ENCODE peak calls at places on chromosomes 11 and 22, in five cellular contexts. T, N, V, W and A are unnamed samples. For H3K9me3, the result is how much of the 10 kb centered on the place peaks cover.

GRCh38 chr11:353315-353857 is 15.9 kb upstream of the B4GALNT4 start:
- DNase-seq in N (peak), T (peak), W (peak), V (peak), A (peak)

GRCh38 chr11:128040603-128041002 is 546.8 kb downstream of the ETS1 start:
- DNase-seq in W (no peak), T (no peak), V (no peak), N (peak), A (no peak)

GRCh38 chr22:39219071-39220050 is 25.4 kb downstream of the PDGFB start:
- DNase-seq in V (peak), T (no peak), N (no peak), W (no peak), A (no peak)

GRCh38 chr11:128862913-128863660 is 4.0 kb downstream of the KCNJ1 start:
- DNase-seq in N (peak), T (no peak), V (no peak), W (no peak), A (no peak)

GRCh38 chr11:13577881-13578280 is 82.1 kb upstream of the PTH start:
- DNase-seq in T (no peak), W (no peak), V (no peak), N (no peak), A (no peak)

GRCh38 chr22:27919943-27920755 is 1.1 kb upstream of the PITPNB start:
- DNase-seq in V (peak), N (peak), W (no peak), T (peak), A (peak)

GRCh38 chr22:42277988-42278776 is 7.7 kb upstream of the TCF20 start:
- DNase-seq in W (no peak), V (peak), N (no peak), T (no peak), A (no peak)

GRCh38 chr22:19289475-19290161 is 1.9 kb downstream of the CLTCL1 start:
- DNase-seq in V (no peak), T (no peak), N (peak), W (no peak), A (no peak)

GRCh38 chr11:117876341-117877119 is at the start of gene FXYD6:
- DNase-seq in W (peak), V (peak), N (peak), T (peak), A (peak)

GRCh38 chr11:128424867-128425285 is 162.5 kb downstream of the ETS1 start:
- DNase-seq in W (peak), T (no peak), N (peak), V (no peak), A (no peak)

GRCh38 chr11:16739326-16739875 is 954 bp downstream of the C11orf58 start:
- DNase-seq in V (no peak), W (no peak), N (peak), T (no peak), A (no peak)

GRCh38 chr11:36376888-36377758 is 81.0 kb downstream of the PRR5L start:
- DNase-seq in V (peak), N (peak), T (peak), W (peak), A (peak)

GRCh38 chr11:91243630-91244029 is 981.0 kb upstream of the FAT3 start:
- DNase-seq in V (no peak), T (no peak), W (no peak), N (no peak), A (no peak)

GRCh38 chr22:36258750-36259619 is 6.1 kb downstream of the APOL1 start:
- DNase-seq in V (peak), T (no peak), W (peak), N (peak), A (no peak)

GRCh38 chr11:75558939-75559843 is 2.9 kb upstream of the SERPINH1 start:
- DNase-seq in V (no peak), T (peak), W (no peak), N (peak), A (peak)

GRCh38 chr11:46338636-46338987 is 8.7 kb upstream of the DGKZ start:
- DNase-seq in N (peak), T (peak), W (no peak), V (no peak), A (no peak)

GRCh38 chr11:2801711-2802388 is 83.7 kb downstream of the CDKN1C start:
- DNase-seq in W (peak), T (peak), N (no peak), V (peak), A (no peak)

GRCh38 chr11:109604506-109604905 is 182.5 kb downstream of the C11orf87 start:
- DNase-seq in N (no peak), V (no peak), W (no peak), T (no peak), A (peak)

GRCh38 chr11:34916014-34916809 is at the start of the genes APIP and PDHX:
- DNase-seq in W (peak), V (peak), N (peak), T (peak), A (peak)

GRCh38 chr11:93054881-93055280 is 85.4 kb downstream of the MTNR1B start:
- DNase-seq in N (peak), V (no peak), W (no peak), T (peak), A (peak)

GRCh38 chr11:104830080-104830479 is 68.2 kb downstream of the CASP12 start:
- DNase-seq in W (no peak), V (no peak), N (peak), T (no peak), A (peak)

GRCh38 chr11:134266841-134267251 is 9.3 kb upstream of the GLB1L3 start:
- DNase-seq in W (no peak), V (no peak), T (no peak), N (peak), A (no peak)

GRCh38 chr11:34620820-34621792 is at the start of gene EHF:
- DNase-seq in V (no peak), W (peak), N (no peak), T (no peak), A (no peak)

GRCh38 chr22:32926600-32926999 is 125.1 kb downstream of the TIMP3 start:
- DNase-seq in W (no peak), V (no peak), N (peak), T (no peak), A (no peak)

GRCh38 chr22:20904008-20904979 is 12.9 kb upstream of the CRKL start:
- DNase-seq in V (no peak), T (peak), W (no peak), N (peak), A (peak)

GRCh38 chr11:69731110-69731509 is 27.3 kb upstream of the FGF19 start:
- DNase-seq in N (no peak), W (no peak), V (no peak), T (no peak), A (no peak)

GRCh38 chr11:46294365-46295309 is 17.2 kb downstream of the CREB3L1 start:
- DNase-seq in N (peak), T (peak), V (peak), W (no peak), A (peak)

GRCh38 chr11:106249857-106250256 is 172.4 kb downstream of the AASDHPPT start:
- DNase-seq in V (no peak), W (no peak), T (no peak), N (peak), A (no peak)

DNA sequence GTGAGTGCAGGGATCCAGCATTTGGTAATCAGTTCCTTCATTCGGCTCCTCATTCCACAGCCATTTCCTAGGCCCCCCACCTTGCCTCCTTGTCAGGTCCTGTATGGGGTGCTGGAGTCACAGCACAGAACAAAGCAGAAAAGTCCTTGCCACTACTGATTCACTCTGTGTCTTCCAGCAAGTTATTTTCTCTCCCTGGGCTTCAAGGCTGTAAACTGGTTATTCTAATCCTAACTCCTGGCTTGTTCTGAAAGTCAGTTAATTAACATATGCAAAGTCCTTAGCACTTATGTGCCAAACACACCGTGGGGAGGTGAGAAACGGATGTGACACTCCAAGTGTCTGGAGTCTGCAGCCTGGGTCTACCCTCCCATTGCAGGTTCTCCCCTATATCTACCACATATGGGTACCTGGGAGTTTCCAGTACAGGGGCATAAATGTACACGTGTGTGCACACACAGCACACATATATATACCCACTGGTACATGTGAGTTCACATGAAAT is 30.6 kb upstream of the PDE2A start:
- DNase-seq in T (no peak), V (no peak), N (no peak), W (no peak), A (no peak)
- H3K4me3 ChIP-seq in T (no peak), V (no peak), N (no peak), W (no peak), A (no peak)

DNA sequence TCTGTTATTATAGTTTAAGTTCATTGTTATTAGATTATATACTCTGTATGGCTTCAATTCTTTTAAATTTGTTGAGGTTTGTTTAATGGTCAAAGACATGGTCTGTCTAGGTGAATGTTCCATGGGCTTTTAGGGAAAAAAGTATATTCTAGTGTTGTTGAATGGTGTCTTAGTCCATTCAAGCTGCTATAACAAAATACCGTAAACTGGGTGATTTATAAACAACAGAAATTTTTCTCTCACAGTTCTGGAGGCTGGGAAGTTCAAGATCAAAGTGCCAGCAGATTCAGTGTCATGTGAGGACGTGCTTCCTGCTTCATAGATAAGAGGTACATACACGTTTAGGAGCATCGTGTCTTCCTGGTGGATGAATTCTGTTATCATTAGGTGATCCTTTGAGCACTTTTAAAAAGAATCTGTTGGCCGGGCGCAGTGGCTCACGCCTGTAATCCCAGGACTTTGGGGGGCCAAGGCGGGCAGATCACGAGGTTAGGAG is 26.2 kb downstream of the PPARA start:
- DNase-seq in N (no peak), W (no peak), T (no peak), V (no peak), A (no peak)
- H3K9me3 ChIP-seq in N (under half), W (under half), T (under half), V (under half), A (under half)

GRCh38 chr11:15073361-15074205 is at the start of gene CALCB:
- DNase-seq in T (no peak), N (no peak), W (no peak), V (no peak), A (peak)
- H3K4me3 ChIP-seq in T (no peak), N (peak), W (peak), V (peak), A (peak)

DNA sequence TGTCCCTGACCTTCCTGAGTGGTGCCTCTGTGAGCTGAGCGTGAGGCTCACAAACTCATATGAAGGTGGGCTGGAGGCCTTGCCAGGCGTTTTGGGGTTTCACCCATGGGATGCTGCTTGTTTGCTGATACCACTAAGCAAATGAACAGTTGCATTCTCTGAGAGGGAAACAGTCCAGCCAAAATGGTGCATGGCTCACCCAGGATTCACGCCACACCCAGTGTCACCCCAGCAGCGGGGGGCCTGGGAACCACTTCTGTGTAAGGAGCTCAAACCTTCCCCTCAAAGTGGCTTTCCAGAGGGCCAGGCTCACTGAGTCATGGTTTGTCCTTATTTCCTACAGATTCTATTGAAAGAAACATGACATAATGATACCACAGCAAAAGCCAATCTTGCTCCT is 928.1 kb downstream of the TBC1D22A start:
- DNase-seq in V (no peak), T (no peak), W (no peak), N (no peak), A (no peak)
- H3K9me3 ChIP-seq in V (under half), T (under half), W (under half), N (under half), A (under half)

GRCh38 chr11:1760351-1761109 is 3.2 kb downstream of the CTSD start:
- DNase-seq in N (peak), W (peak), V (peak), T (peak), A (peak)
- H3K4me3 ChIP-seq in N (peak), W (peak), V (no peak), T (peak), A (no peak)

DNA sequence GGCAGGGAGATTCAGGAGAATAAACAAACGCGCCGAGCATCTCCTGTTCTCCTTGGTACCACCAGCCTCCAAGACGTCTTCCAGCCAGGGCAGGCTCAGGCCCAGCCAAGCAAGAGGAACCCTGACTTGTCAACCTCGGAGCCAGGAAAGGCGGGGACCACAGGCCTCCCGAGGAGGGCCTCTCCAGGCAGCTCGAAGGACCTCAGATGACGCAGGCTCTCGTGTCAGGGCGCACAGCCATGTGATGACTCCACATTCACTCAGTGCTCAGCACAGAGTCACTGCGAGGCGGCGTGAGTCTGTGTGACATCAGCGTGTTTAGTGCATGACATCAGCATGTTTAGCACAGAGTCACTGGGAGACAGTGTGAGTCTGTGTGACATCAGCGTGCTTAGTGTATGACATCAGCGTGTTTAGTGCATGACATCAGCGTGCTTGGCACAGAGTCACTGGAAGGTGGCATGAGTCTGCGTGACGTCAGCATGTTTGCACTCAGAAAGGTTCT is 241.4 kb downstream of the BRD1 start:
- DNase-seq in T (no peak), W (no peak), N (no peak), V (no peak), A (peak)
- H3K9me3 ChIP-seq in T (under half), W (under half), N (under half), V (under half), A (under half)